ENCODE peak calls at places on chromosomes 16 and 17, in seven cellular contexts. O is GM12864, I is GM13976, A is cardiac muscle cell, Q is HFFc6, G is epithelial cell of esophagus, F is endothelial cell. B is an unnamed sample.

GRCh38 chr17:71247455-71248015 is 873.3 kb upstream of the SOX9 start:
- DNase-seq in O (no peak), I (no peak), A (no peak), Q (no peak), G (peak; percentile 33), F (no peak), B (no peak)

GRCh38 chr16:86511317-86512161 is 1.2 kb downstream of the FOXF1 start:
- DNase-seq in O (no peak), I (peak; percentile 26), A (no peak), Q (no peak), G (no peak), F (no peak), B (no peak)

GRCh38 chr17:81322271-81323082 is 27.4 kb upstream of the SLC38A10 start:
- DNase-seq in O (no peak), I (peak; percentile 89), A (no peak), Q (no peak), G (peak; percentile 26), F (no peak), B (no peak)

GRCh38 chr16:65737831-65738230 is 616.0 kb upstream of the CDH11 start:
- DNase-seq in O (no peak), I (no peak), A (peak; percentile 83), Q (no peak), G (no peak), F (no peak), B (no peak)

GRCh38 chr16:57255686-57256415 is 10.8 kb downstream of the ARL2BP start:
- DNase-seq in O (no peak), I (no peak), A (no peak), Q (no peak), G (peak; percentile 91), F (no peak), B (peak; percentile 5)

GRCh38 chr16:87317766-87318121 is 552 bp upstream of the C16orf95 start:
- DNase-seq in O (no peak), I (peak; percentile 62), A (peak; percentile 58), Q (peak; percentile 46), G (peak; percentile 48), F (peak; percentile 29), B (no peak)

GRCh38 chr16:31473300-31474052 is 1.5 kb downstream of the TGFB1I1 start:
- DNase-seq in O (no peak), I (no peak), A (no peak), Q (no peak), G (no peak), F (no peak), B (no peak)

GRCh38 chr16:17313085-17313611 is 157.6 kb downstream of the XYLT1 start:
- DNase-seq in O (no peak), I (no peak), A (no peak), Q (peak; percentile 34), G (no peak), F (peak; percentile 34), B (no peak)

GRCh38 chr16:56941092-56941491 is 9.2 kb downstream of the HERPUD1 start:
- DNase-seq in O (no peak), I (no peak), A (no peak), Q (no peak), G (no peak), F (no peak), B (no peak)

GRCh38 chr17:28154242-28154641 is 111.8 kb downstream of the NLK start:
- DNase-seq in O (no peak), I (no peak), A (no peak), Q (no peak), G (no peak), F (no peak), B (no peak)

GRCh38 chr17:36460265-36460937 is 26.1 kb upstream of the ZNHIT3 start:
- DNase-seq in O (no peak), I (no peak), A (no peak), Q (no peak), G (no peak), F (no peak), B (no peak)
- TF ChIP-seq CTCF in O (no peak), I (no peak), A (no peak), Q (no peak), G (no peak), F (no peak), B (no peak)

DNA sequence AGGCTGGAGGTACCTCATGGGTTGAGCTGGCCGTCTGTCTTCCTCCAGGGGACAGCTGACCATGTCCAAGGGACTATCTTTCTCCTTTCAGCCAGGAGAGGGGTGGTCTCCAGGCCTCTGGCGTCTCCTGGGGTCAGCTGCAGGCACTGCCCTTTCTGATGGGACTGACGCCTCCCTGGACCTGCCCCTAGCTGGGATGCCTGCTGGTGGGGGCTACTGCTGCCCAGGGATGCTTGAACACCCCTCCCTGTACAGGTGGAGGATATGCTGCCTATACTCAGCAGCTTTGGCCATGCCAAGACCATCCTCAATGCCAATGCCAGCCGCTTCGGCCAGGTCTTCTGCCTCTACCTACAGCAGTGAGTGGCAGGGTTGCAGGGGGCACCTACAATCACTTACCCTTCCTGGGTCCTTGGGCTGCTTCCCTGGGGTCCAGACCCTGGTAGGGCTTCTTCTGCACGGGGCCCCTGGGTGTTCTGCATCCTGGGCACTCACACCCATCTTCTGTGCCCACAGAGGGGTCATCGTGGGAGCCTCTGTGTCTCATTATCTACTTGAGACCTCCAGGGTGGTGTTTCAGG is 4.2 kb downstream of the MYO15B start:
- DNase-seq in O (no peak), I (no peak), A (no peak), Q (no peak), G (no peak), F (no peak), B (no peak)
- TF ChIP-seq CTCF in O (no peak), I (no peak), A (no peak), Q (no peak), G (no peak), F (no peak), B (no peak)

DNA sequence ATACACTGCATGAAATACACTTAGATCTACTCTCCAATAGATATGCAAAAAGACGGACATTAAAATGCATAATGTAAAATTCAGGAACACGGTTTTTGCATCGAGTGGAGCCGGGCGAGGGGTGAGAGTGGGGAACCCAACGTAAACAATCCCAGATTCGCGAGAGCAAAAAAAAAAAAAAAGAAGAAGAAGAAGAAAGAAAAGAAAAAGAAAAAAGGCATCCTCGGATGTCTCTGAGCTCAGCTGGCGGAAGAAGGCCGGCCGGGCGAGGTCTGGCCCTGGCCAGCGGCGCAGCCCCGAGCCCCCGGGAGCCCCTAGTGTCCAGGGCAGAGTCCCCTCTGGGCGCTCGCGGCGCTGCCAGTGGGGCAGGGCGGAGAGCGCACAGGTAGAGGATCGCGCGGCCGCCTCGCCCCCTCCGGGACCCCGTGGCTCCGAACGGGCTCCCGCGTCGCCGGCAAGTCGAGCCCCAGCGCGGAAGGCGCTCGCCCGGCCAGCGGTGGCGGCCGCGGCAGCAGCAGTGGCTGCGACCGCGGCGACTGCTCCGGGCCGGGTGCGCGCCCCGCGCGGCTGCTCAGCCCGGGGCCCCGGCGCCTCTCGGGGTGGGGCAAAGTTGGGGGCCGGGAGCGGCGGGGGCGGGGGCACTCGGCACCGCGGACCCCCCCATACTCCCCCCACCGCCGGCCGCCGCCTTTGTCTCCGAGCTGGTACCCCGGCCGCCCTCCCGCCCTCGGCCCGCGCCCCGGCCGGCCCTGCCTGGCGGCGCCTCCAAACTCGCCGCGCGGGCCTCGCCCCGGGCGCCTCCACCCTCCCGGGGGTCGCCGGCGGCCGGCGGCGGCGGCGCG is 9.7 kb upstream of the ZFHX3 start:
- DNase-seq in O (no peak), I (peak; percentile 71), A (peak; percentile 61), Q (no peak), G (peak; percentile 35), F (peak; percentile 61), B (no peak)
- TF ChIP-seq CTCF in O (peak; percentile 32), I (peak; percentile 22), A (peak; percentile 30), Q (peak; percentile 51), G (peak; percentile 2), F (no peak), B (no peak)

GRCh38 chr16:30357715-30358576 is 2.8 kb upstream of the CD2BP2 start:
- DNase-seq in O (no peak), I (no peak), A (no peak), Q (no peak), G (no peak), F (no peak), B (no peak)

GRCh38 chr16:30359871-30360170 is 4.7 kb upstream of the CD2BP2 start:
- DNase-seq in O (no peak), I (no peak), A (no peak), Q (no peak), G (no peak), F (no peak), B (no peak)

GRCh38 chr16:30361180-30361579 is 6.1 kb upstream of the CD2BP2 start:
- DNase-seq in O (no peak), I (no peak), A (no peak), Q (no peak), G (no peak), F (no peak), B (no peak)

GRCh38 chr16:30358577-30358936 is 3.4 kb upstream of the CD2BP2 start:
- DNase-seq in O (no peak), I (no peak), A (no peak), Q (no peak), G (no peak), F (no peak), B (no peak)

DNA sequence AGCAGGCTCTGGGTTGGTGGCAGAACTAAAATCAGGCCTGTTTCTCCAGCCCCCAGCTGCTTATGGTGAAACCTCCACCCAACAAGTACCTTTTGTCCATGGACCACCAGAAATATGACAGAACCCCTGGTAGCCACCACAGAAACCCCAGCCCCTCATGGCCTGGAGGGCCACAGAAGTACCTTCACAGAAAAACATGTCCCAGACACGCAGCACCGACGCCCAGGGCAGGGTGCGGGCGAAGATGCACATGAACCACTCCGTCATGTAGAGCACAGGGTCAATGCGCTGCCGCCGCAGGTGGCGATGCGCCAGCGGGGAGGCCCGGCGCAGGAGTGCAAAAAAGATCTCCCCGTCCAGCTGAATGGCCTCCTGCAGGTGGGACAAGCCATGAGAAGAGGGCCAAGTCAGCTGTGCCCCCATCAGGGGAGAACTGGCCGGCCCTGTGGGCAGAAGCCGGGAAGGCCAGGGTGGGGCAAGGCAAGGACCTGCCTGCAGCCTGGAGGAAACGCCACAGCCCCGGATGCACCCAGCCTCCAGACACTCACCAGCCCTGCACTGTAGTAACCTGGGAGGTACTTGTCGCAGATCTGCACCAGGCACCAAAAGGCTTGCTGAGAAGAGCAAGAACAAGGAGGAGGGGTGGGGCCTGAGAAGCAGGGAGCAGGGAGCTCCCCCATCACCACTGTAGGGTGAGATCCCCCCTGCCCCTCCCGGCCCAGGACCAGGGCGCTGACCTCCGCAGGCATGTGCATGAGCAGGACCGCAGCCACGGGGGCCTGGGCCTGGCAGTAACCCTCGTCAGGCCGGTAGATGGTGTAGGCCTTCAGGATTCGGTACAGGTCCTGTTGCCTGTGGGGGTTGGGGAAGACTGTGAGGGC is 4.1 kb upstream of the CD2BP2 start:
- DNase-seq in O (no peak), I (no peak), A (no peak), Q (no peak), G (no peak), F (no peak), B (no peak)
- TF ChIP-seq CTCF in O (no peak), I (no peak), A (no peak), Q (no peak), G (no peak), F (no peak), B (no peak)

DNA sequence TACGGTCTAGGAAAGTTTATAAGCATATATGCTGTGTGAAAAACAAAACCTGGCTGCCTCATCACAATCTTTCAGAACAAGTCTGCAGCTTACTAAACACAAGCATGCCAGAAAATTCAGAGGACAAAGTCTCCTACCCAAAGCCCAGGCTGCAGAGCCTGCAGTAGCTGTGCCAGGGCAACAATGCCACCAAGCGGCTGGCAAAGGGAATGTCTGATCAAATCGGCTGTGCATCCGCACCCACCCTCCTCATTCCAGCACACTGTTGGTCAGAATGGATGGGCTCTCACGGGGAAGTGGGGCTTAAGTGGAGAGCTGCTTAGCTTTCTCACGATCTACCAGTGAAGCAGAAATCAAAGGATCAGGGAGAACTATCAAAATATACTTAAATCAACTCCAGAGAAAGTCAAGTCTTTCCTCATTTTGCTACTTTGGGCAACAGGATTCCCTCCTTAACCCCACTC is 73.5 kb downstream of the CYTH1 start:
- DNase-seq in O (peak; percentile 77), I (peak; percentile 54), A (peak; percentile 75), Q (peak; percentile 72), G (peak; percentile 80), F (peak; percentile 70), B (no peak)
- TF ChIP-seq CTCF in O (peak; percentile 82), I (peak; percentile 61), A (peak; percentile 88), Q (peak; percentile 92), G (peak; percentile 95), F (peak; percentile 57), B (no peak)

B was measured in omental fat pad.